ENCODE peak calls at places on chromosomes 2 and 18, in nine cellular contexts. Q, W, H, C, S, N, R, M and F are unnamed samples.
A peak's percentile ranks its signal among the peaks of the same experiment; 100 is the strongest.

GRCh38 chr18:46009158-46009866 is 42.2 kb upstream of the EPG5 start:
- DNase-seq in Q (no peak), W (no peak), H (no peak), C (no peak), S (no peak), N (no peak), R (no peak), M (no peak), F (no peak)

GRCh38 chr2:102122115-102122514 is 20.4 kb upstream of the IL1R1 start:
- DNase-seq in Q (peak; percentile 84), W (no peak), H (peak; percentile 90), C (no peak), S (no peak), N (peak; percentile 96), R (no peak), M (no peak), F (peak; percentile 96)

GRCh38 chr2:217650229-217650628 is 352.6 kb downstream of the TNS1 start:
- DNase-seq in Q (no peak), W (no peak), H (no peak), C (no peak), S (no peak), N (no peak), R (no peak), M (no peak), F (no peak)

GRCh38 chr2:30649828-30650227 is 157.4 kb downstream of the CAPN13 start:
- DNase-seq in Q (no peak), W (no peak), H (no peak), C (no peak), S (no peak), N (no peak), R (no peak), M (no peak), F (no peak)

GRCh38 chr2:2103320-2103719 is 227.8 kb downstream of the MYT1L start:
- DNase-seq in Q (no peak), W (no peak), H (no peak), C (no peak), S (no peak), N (no peak), R (no peak), M (no peak), F (no peak)

GRCh38 chr18:12776821-12777471 is 74.1 kb downstream of the PSMG2 start:
- DNase-seq in Q (no peak), W (no peak), H (no peak), C (no peak), S (no peak), N (no peak), R (no peak), M (no peak), F (no peak)

GRCh38 chr2:191434072-191434471 is 188.9 kb downstream of the MYO1B start:
- DNase-seq in Q (no peak), W (no peak), H (no peak), C (no peak), S (no peak), N (no peak), R (no peak), M (no peak), F (no peak)

GRCh38 chr18:64165906-64166305 is 17.0 kb upstream of the LINC00305 start:
- DNase-seq in Q (peak; percentile 10), W (no peak), H (no peak), C (no peak), S (no peak), N (peak; percentile 21), R (no peak), M (no peak), F (peak; percentile 93)

GRCh38 chr2:224952942-224953657 is 89.2 kb downstream of the DOCK10 start:
- DNase-seq in Q (no peak), W (no peak), H (no peak), C (no peak), S (peak; percentile 45), N (no peak), R (no peak), M (no peak), F (no peak)

GRCh38 chr2:170530284-170530745 is 184.8 kb upstream of the SP5 start:
- DNase-seq in Q (peak; percentile 66), W (peak; percentile 85), H (peak; percentile 48), C (peak; percentile 57), S (no peak), N (peak; percentile 89), R (no peak), M (peak; percentile 54), F (peak; percentile 97)

GRCh38 chr2:70977605-70978205 is 725 bp upstream of the ANKRD53 start:
- DNase-seq in Q (peak; percentile 74), W (peak; percentile 81), H (peak; percentile 66), C (no peak), S (no peak), N (peak; percentile 86), R (no peak), M (no peak), F (peak; percentile 85)

GRCh38 chr2:231988179-231988866 is 26.8 kb downstream of the DIS3L2 start:
- DNase-seq in Q (peak; percentile 57), W (no peak), H (no peak), C (no peak), S (no peak), N (no peak), R (no peak), M (no peak), F (no peak)

GRCh38 chr2:240595381-240596079 is 9.0 kb downstream of the CAPN10 start:
- DNase-seq in Q (no peak), W (peak; percentile 57), H (no peak), C (peak; percentile 24), S (peak; percentile 59), N (peak; percentile 11), R (no peak), M (no peak), F (no peak)

GRCh38 chr18:36993068-36993467 is 164.1 kb downstream of the KIAA1328 start:
- DNase-seq in Q (peak; percentile 63), W (no peak), H (peak; percentile 64), C (no peak), S (no peak), N (peak; percentile 82), R (no peak), M (no peak), F (peak; percentile 47)

GRCh38 chr18:1998121-1998520 is 573.2 kb downstream of the METTL4 start:
- DNase-seq in Q (no peak), W (no peak), H (no peak), C (no peak), S (no peak), N (no peak), R (no peak), M (no peak), F (no peak)

GRCh38 chr2:148058641-148059040 is 37.8 kb downstream of the MBD5 start:
- DNase-seq in Q (no peak), W (no peak), H (peak; percentile 25), C (no peak), S (no peak), N (peak; percentile 50), R (no peak), M (no peak), F (no peak)

GRCh38 chr2:182509-183122 is 81.2 kb downstream of the SH3YL1 start:
- DNase-seq in Q (no peak), W (no peak), H (no peak), C (no peak), S (no peak), N (no peak), R (no peak), M (no peak), F (peak; percentile 1)

GRCh38 chr2:156908825-156909224 is 348.7 kb upstream of the GALNT5 start:
- DNase-seq in Q (peak; percentile 57), W (no peak), H (peak; percentile 61), C (no peak), S (no peak), N (peak; percentile 88), R (no peak), M (no peak), F (peak; percentile 87)

GRCh38 chr2:71880846-71881610 is 266.6 kb downstream of the CYP26B1 start:
- DNase-seq in Q (peak; percentile 76), W (peak; percentile 74), H (peak; percentile 71), C (no peak), S (no peak), N (peak; percentile 79), R (no peak), M (peak; percentile 56), F (peak; percentile 33)

GRCh38 chr2:55862673-55863390 is 60.8 kb downstream of the EFEMP1 start:
- DNase-seq in Q (peak; percentile 100), W (peak; percentile 68), H (peak; percentile 98), C (no peak), S (no peak), N (peak; percentile 100), R (no peak), M (peak; percentile 14), F (peak; percentile 99)

GRCh38 chr18:7684966-7685365 is 117.8 kb downstream of the PTPRM start:
- DNase-seq in Q (no peak), W (no peak), H (no peak), C (no peak), S (no peak), N (no peak), R (no peak), M (no peak), F (no peak)

GRCh38 chr2:7598402-7598801 is 681.2 kb downstream of the RNF144A start:
- DNase-seq in Q (no peak), W (no peak), H (no peak), C (no peak), S (no peak), N (no peak), R (no peak), M (no peak), F (no peak)

GRCh38 chr2:111624401-111625156 is 259.4 kb downstream of the ANAPC1 start:
- DNase-seq in Q (peak; percentile 99), W (no peak), H (peak; percentile 95), C (no peak), S (no peak), N (peak; percentile 96), R (no peak), M (no peak), F (peak; percentile 25)

GRCh38 chr2:159516241-159516758 is 100.0 kb downstream of the BAZ2B start:
- DNase-seq in Q (peak; percentile 28), W (no peak), H (peak; percentile 36), C (no peak), S (no peak), N (peak; percentile 47), R (no peak), M (peak; percentile 78), F (peak; percentile 59)

GRCh38 chr2:37672104-37672869 is 845 bp upstream of the CDC42EP3 start:
- DNase-seq in Q (peak; percentile 89), W (peak; percentile 77), H (peak; percentile 90), C (peak; percentile 84), S (peak; percentile 67), N (peak; percentile 94), R (peak; percentile 38), M (peak; percentile 72), F (peak; percentile 93)

GRCh38 chr2:134002391-134002790 is 251.5 kb upstream of the MGAT5 start:
- DNase-seq in Q (no peak), W (no peak), H (no peak), C (no peak), S (no peak), N (no peak), R (no peak), M (peak; percentile 41), F (no peak)

GRCh38 chr2:234026111-234026510 is 24.4 kb upstream of the SPP2 start:
- DNase-seq in Q (peak; percentile 3), W (no peak), H (peak; percentile 10), C (no peak), S (no peak), N (peak; percentile 28), R (no peak), M (no peak), F (peak; percentile 55)

GRCh38 chr18:47615043-47615442 is 315.4 kb downstream of the SMAD2 start:
- DNase-seq in Q (no peak), W (no peak), H (no peak), C (no peak), S (no peak), N (no peak), R (no peak), M (no peak), F (no peak)

GRCh38 chr18:6951336-6952090 is 166.1 kb downstream of the LAMA1 start:
- DNase-seq in Q (no peak), W (no peak), H (no peak), C (no peak), S (no peak), N (no peak), R (no peak), M (no peak), F (no peak)

GRCh38 chr2:10614940-10615339 is 74.8 kb downstream of the NOL10 start:
- DNase-seq in Q (peak; percentile 62), W (no peak), H (peak; percentile 9), C (no peak), S (no peak), N (no peak), R (no peak), M (no peak), F (no peak)

GRCh38 chr2:201350879-201351278 is 6.3 kb downstream of the FLACC1 start:
- DNase-seq in Q (no peak), W (no peak), H (no peak), C (no peak), S (no peak), N (no peak), R (no peak), M (no peak), F (no peak)